ENCODE peak calls at places on chromosomes 7 and 10, in six cellular contexts. R is tibial nerve, F is H9, Q is prostate gland, S is GM23338, B is lower lobe of right lung. P is an unnamed sample.

GRCh38 chr10:75295901-75296441 is 60.2 kb upstream of the COMTD1 start:
- DNase-seq in R (no peak), F (no peak), Q (no peak), S (no peak), B (no peak), P (no peak)

GRCh38 chr10:103855424-103855823 is at the start of gene SH3PXD2A:
- DNase-seq in R (no peak), F (peak; percentile 59), Q (peak; percentile 46), S (peak; percentile 72), B (no peak), P (no peak)

GRCh38 chr10:6737080-6737641 is 157.1 kb upstream of the PRKCQ start:
- DNase-seq in R (no peak), F (peak; percentile 68), Q (peak; percentile 21), S (peak; percentile 56), B (no peak), P (no peak)

GRCh38 chr7:55964261-55964801 is at the start of gene NIPSNAP2:
- DNase-seq in R (no peak), F (peak; percentile 72), Q (peak; percentile 29), S (peak; percentile 75), B (peak; percentile 73), P (peak; percentile 76)

GRCh38 chr7:99459087-99459486 is 6.9 kb downstream of the ATP5MF start:
- DNase-seq in R (no peak), F (peak; percentile 71), Q (no peak), S (peak; percentile 82), B (no peak), P (no peak)

GRCh38 chr7:27161721-27162547 is 3.4 kb downstream of the HOXA9 start:
- DNase-seq in R (no peak), F (peak; percentile 35), Q (no peak), S (peak; percentile 42), B (peak; percentile 46), P (peak; percentile 29)

GRCh38 chr7:2519119-2519930 is at the start of gene LFNG:
- DNase-seq in R (peak; percentile 73), F (peak; percentile 84), Q (peak; percentile 88), S (peak; percentile 91), B (peak; percentile 91), P (peak; percentile 84)

GRCh38 chr7:45157653-45158401 is at the start of gene RAMP3:
- DNase-seq in R (no peak), F (no peak), Q (no peak), S (peak; percentile 72), B (no peak), P (no peak)

GRCh38 chr10:16950686-16951681 is 133.8 kb upstream of the RSU1 start:
- DNase-seq in R (no peak), F (peak; percentile 82), Q (no peak), S (peak; percentile 89), B (no peak), P (no peak)

GRCh38 chr7:94444808-94445207 is 50.1 kb downstream of the COL1A2 start:
- DNase-seq in R (no peak), F (no peak), Q (no peak), S (no peak), B (no peak), P (no peak)

GRCh38 chr7:116698930-116699722 is 27.1 kb downstream of the MET start:
- DNase-seq in R (no peak), F (no peak), Q (no peak), S (no peak), B (no peak), P (no peak)

GRCh38 chr10:113049881-113050280 is 99.8 kb downstream of the TCF7L2 start:
- DNase-seq in R (no peak), F (no peak), Q (no peak), S (no peak), B (no peak), P (no peak)

GRCh38 chr10:44660271-44660670 is 250.9 kb upstream of the TMEM72 start:
- DNase-seq in R (no peak), F (no peak), Q (no peak), S (no peak), B (no peak), P (no peak)

DNA sequence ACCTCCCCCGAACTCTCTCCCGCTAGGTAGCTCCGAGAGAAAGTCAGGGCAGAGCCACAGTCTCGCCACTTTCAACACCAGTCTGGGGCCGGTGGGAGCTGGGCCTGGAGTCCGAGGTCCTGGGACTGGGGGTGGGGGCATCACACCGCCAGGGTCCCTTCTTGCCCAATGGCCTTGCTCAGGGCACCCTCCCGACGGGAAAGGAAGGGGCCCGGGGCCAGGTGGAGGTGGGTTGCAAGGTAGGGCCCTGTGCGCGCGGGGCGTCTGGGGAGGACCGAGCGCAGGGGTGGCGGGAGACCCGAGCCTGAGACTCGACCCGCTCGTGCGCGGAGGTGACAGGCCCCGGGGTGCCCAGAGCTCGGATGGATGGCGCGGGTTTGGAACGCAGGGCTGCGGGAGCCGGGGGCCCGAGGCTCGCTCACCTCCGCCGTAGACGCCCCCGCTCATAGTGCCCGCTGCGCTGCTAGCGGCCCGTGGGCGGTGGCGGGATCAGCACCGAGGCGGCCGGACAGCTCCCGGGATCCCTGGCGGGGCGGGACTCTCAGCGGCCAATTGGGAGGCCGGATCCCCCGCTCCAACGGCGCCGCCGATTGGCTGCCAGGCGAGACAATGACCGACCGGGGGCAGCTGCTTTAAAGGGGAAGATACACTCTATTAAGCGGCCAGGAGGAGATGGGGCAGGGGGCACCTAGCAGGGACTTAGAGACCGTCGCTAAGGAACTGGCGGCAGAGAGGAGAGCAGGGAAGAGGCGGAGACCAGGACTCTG is at the start of gene ACTL6B:
- DNase-seq in R (no peak), F (peak; percentile 91), Q (no peak), S (peak; percentile 95), B (peak; percentile 67), P (peak; percentile 31)
- H3K27me3 ChIP-seq in R (no peaks in the 10 kb centered on the region), F (peaks cover 13% of the 10 kb centered on the region), Q (peaks cover 18% of the 10 kb centered on the region), S (peaks cover 41% of the 10 kb centered on the region), B (peaks cover 57% of the 10 kb centered on the region), P (peaks cover 70% of the 10 kb centered on the region)

GRCh38 chr10:110074986-110075664 is 67.3 kb downstream of the ADD3 start:
- DNase-seq in R (no peak), F (no peak), Q (no peak), S (no peak), B (no peak), P (no peak)

GRCh38 chr10:110077436-110078120 is 69.8 kb downstream of the ADD3 start:
- DNase-seq in R (no peak), F (no peak), Q (no peak), S (no peak), B (no peak), P (no peak)

GRCh38 chr10:110076559-110077318 is 69.0 kb downstream of the ADD3 start:
- DNase-seq in R (peak; percentile 80), F (no peak), Q (peak; percentile 8), S (no peak), B (no peak), P (peak; percentile 75)

GRCh38 chr10:110075726-110076125 is 67.9 kb downstream of the ADD3 start:
- DNase-seq in R (no peak), F (no peak), Q (no peak), S (no peak), B (no peak), P (no peak)

DNA sequence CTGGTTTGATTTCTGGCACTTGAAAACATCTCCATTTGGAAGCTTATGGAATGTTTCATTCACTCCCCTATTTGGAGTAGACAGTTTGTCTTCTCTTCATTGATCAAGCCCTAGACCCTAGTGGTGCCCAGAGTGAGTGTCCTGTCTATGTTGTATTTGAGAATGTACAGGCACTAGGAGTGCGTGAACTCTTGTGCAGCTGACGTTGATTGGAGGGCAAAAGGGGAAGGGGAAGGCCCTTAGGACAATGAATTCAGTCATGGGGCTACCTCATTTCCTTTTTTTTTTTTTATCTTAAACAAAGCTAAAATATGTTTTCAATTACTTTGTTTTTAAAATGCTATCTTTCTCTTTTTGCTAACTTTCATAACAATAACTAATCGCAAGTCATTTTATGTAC is 66.5 kb downstream of the ADD3 start:
- DNase-seq in R (no peak), F (no peak), Q (no peak), S (no peak), B (no peak), P (no peak)
- H3K27me3 ChIP-seq in R (no peaks in the 10 kb centered on the region), F (no peaks in the 10 kb centered on the region), Q (no peaks in the 10 kb centered on the region), S (no peaks in the 10 kb centered on the region), B (no peaks in the 10 kb centered on the region), P (no peaks in the 10 kb centered on the region)

GRCh38 chr7:157684596-157685429 is 348.0 kb downstream of the DNAJB6 start:
- DNase-seq in R (no peak), F (no peak), Q (no peak), S (no peak), B (no peak), P (peak; percentile 50)

GRCh38 chr7:157687158-157687557 is 350.4 kb downstream of the DNAJB6 start:
- DNase-seq in R (no peak), F (no peak), Q (no peak), S (no peak), B (no peak), P (no peak)

GRCh38 chr7:157684157-157684595 is 347.4 kb downstream of the DNAJB6 start:
- DNase-seq in R (no peak), F (peak; percentile 77), Q (no peak), S (peak; percentile 75), B (no peak), P (no peak)

GRCh38 chr7:157686285-157686894 is 349.6 kb downstream of the DNAJB6 start:
- DNase-seq in R (no peak), F (no peak), Q (no peak), S (no peak), B (no peak), P (peak; percentile 31)

DNA sequence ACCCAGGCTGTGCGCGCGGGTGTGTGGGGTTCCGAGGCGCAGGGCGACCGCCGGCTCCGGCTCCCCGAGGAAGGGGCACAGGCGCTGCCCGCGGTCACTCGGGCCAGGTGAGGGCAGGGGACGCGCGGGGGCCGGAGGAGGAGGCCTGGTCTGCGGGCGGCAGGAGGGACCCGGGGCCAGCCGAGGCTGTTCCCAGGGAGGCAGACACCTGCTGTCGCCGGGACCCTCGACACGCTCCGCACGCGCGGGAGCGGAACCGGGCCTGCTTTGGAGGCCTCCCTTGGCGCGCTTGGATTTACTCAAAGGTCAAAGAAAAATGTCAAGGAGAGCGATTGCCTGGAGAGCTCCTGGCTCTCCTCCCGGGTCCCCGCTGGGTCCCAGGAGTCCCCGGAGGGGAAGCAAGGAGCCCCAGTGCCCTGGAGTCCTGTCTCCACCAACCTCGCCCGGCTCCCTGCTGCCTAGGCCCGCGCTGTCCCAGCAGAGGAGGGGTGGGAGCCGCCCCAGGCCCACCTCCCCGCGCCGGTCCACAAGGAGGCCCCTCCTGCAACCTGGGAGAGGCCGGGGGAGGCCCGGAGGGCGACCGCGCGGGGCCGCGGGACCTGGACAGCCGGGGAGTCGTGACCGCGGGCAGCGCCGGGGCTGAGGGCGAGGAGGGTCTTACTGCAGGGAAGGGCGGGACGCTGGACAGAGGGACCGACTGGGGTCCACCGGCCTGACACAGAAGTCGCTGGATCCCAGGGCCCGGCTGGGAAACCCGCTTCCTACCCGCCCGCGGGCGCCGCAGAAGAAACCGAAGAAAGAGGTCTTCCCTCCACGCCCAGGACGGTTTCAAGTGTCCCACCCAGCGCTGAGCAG is 348.9 kb downstream of the DNAJB6 start:
- DNase-seq in R (no peak), F (peak; percentile 39), Q (no peak), S (no peak), B (no peak), P (peak; percentile 59)
- H3K27me3 ChIP-seq in R (no peaks in the 10 kb centered on the region), F (peaks cover 83% of the 10 kb centered on the region), Q (peaks cover 60% of the 10 kb centered on the region), S (peaks cover 97% of the 10 kb centered on the region), B (peaks cover 97% of the 10 kb centered on the region), P (peaks cover 87% of the 10 kb centered on the region)

GRCh38 chr7:155358948-155359712 is 61.5 kb downstream of the INSIG1 start:
- DNase-seq in R (no peak), F (no peak), Q (no peak), S (no peak), B (no peak), P (peak; percentile 48)
- H3K27me3 ChIP-seq in R (no peaks in the 10 kb centered on the region), F (peaks cover 3% of the 10 kb centered on the region), Q (peaks cover 6% of the 10 kb centered on the region), S (no peaks in the 10 kb centered on the region), B (peaks cover 78% of the 10 kb centered on the region), P (no peaks in the 10 kb centered on the region)